ENCODE peak calls at places on chromosomes 13 and 19, in five cellular contexts. J, G, I, B and C are unnamed samples.

GRCh38 chr19:33293255-33294057 is 8.9 kb downstream of the CEBPA start:
- DNase-seq in J (peak; percentile 35), G (no peak), I (peak; percentile 94), B (peak; percentile 68), C (peak; percentile 85)

GRCh38 chr19:48713041-48713863 is 6.3 kb downstream of the MAMSTR start:
- DNase-seq in J (peak; percentile 71), G (no peak), I (peak; percentile 94), B (peak; percentile 53), C (no peak)

GRCh38 chr19:31675187-31675913 is 326.1 kb upstream of the TSHZ3 start:
- DNase-seq in J (no peak), G (no peak), I (no peak), B (no peak), C (peak; percentile 28)

GRCh38 chr19:1068111-1069001 is 1.4 kb downstream of the ARHGAP45 start:
- DNase-seq in J (no peak), G (peak; percentile 61), I (no peak), B (peak; percentile 56), C (no peak)

GRCh38 chr19:42295831-42296525 is 6.0 kb upstream of the PRR19 start:
- DNase-seq in J (peak; percentile 94), G (peak; percentile 89), I (peak; percentile 93), B (peak; percentile 91), C (peak; percentile 52)

GRCh38 chr19:4807188-4807587 is 15.7 kb downstream of the FEM1A start:
- DNase-seq in J (no peak), G (no peak), I (no peak), B (peak; percentile 59), C (no peak)

GRCh38 chr13:77894743-77895142 is 23.9 kb downstream of the EDNRB start:
- DNase-seq in J (no peak), G (no peak), I (no peak), B (no peak), C (peak; percentile 49)

GRCh38 chr19:32404939-32405430 is 585 bp upstream of the DPY19L3 start:
- DNase-seq in J (peak; percentile 42), G (peak; percentile 80), I (no peak), B (peak; percentile 87), C (peak; percentile 35)

GRCh38 chr19:31177230-31177629 is 172.0 kb downstream of the TSHZ3 start:
- DNase-seq in J (no peak), G (no peak), I (no peak), B (no peak), C (no peak)

GRCh38 chr13:33471182-33471581 is 185.6 kb upstream of the STARD13 start:
- DNase-seq in J (no peak), G (no peak), I (no peak), B (no peak), C (no peak)

GRCh38 chr13:67515895-67516294 is 285.8 kb upstream of the PCDH9 start:
- DNase-seq in J (no peak), G (no peak), I (no peak), B (no peak), C (peak; percentile 77)

GRCh38 chr13:35953537-35954206 is 177.5 kb downstream of the DCLK1 start:
- DNase-seq in J (peak; percentile 62), G (peak; percentile 60), I (peak; percentile 7), B (peak; percentile 88), C (peak; percentile 94)

GRCh38 chr13:110506859-110507566 is 54.5 kb downstream of the RAB20 start:
- DNase-seq in J (no peak), G (peak; percentile 71), I (peak; percentile 28), B (peak; percentile 72), C (no peak)

GRCh38 chr13:45055198-45055901 is 65.0 kb upstream of the GTF2F2 start:
- DNase-seq in J (no peak), G (no peak), I (peak; percentile 25), B (no peak), C (peak; percentile 95)

GRCh38 chr19:11196406-11197287 is 698 bp downstream of the KANK2 start:
- DNase-seq in J (peak; percentile 49), G (peak; percentile 67), I (peak; percentile 29), B (peak; percentile 71), C (peak; percentile 30)

GRCh38 chr19:8576273-8576993 is 809 bp downstream of the MYO1F start:
- DNase-seq in J (no peak), G (no peak), I (no peak), B (no peak), C (no peak)

GRCh38 chr19:17965370-17966114 is 1.4 kb upstream of the KCNN1 start:
- DNase-seq in J (no peak), G (no peak), I (no peak), B (no peak), C (no peak)

GRCh38 chr19:21358768-21359451 is at the start of gene ZNF738:
- DNase-seq in J (peak; percentile 96), G (peak; percentile 89), I (peak; percentile 3), B (peak; percentile 94), C (peak; percentile 96)

GRCh38 chr13:63206431-63206830 is 1790.8 kb upstream of the PCDH20 start:
- DNase-seq in J (no peak), G (no peak), I (no peak), B (no peak), C (no peak)

GRCh38 chr13:95343944-95344343 is 42.7 kb upstream of the ABCC4 start:
- DNase-seq in J (no peak), G (no peak), I (no peak), B (no peak), C (no peak)

DNA sequence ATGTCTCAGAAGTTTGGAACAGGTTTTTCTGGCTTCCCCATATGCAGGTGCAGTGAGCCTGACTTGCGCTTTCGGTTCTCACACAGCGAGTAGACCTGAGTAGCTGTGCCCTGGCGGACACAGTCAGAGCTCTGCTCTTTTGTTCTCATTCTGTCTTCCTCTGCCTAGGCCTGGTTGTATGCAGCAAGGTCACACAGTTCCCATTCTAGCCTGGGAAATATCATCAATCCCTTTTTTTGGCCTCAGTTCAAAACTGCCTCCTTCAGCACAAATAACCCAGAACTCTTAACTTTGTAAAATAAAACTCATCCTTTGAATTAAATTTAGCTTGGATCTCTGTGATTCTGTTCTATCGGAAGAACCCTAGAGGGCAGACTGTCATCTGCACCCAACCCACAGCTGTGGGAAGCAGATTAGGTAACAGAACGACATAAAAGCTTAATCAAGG is 10.2 kb downstream of the OXGR1 start:
- DNase-seq in J (no peak), G (no peak), I (no peak), B (no peak), C (peak; percentile 12)
- H3K4me3 ChIP-seq in J (no peak overlapping the region), G (peak overlapping the region; percentile 18), I (no peak overlapping the region), B (no peak overlapping the region), C (no peak overlapping the region)

GRCh38 chr19:38033658-38034150 is 126.7 kb downstream of the SIPA1L3 start:
- DNase-seq in J (no peak), G (no peak), I (no peak), B (no peak), C (no peak)

GRCh38 chr19:38036707-38037106 is 129.7 kb downstream of the SIPA1L3 start:
- DNase-seq in J (peak; percentile 47), G (no peak), I (no peak), B (no peak), C (no peak)

GRCh38 chr19:38034153-38034835 is 127.3 kb downstream of the SIPA1L3 start:
- DNase-seq in J (no peak), G (no peak), I (no peak), B (no peak), C (peak; percentile 57)

GRCh38 chr19:38037151-38037611 is 130.2 kb downstream of the SIPA1L3 start:
- DNase-seq in J (peak; percentile 66), G (no peak), I (no peak), B (no peak), C (no peak)

GRCh38 chr19:38035515-38036495 is 128.8 kb downstream of the SIPA1L3 start:
- DNase-seq in J (peak; percentile 38), G (peak; percentile 28), I (no peak), B (peak; percentile 72), C (peak; percentile 54)
- TF ChIP-seq CTCF in J (no peak), G (no peak), I (no peak), B (no peak), C (no peak)

DNA sequence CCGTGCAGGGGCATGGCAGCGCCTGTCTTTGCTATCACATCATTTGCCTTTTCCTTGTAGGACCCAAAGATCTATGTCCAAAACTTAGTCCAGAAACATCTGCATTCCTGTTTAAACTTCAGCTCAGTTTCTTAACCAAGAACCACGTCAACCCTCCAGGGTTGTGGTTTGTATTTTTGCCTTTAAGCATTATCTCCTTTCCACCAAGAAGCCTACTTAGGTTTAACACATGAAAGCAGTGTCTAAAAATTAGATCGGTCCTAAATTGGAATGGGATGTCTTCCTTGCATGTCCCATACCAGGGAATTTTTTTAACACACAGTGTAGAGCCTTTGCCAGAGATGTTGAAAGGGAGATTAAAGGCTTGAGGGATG is 38.8 kb downstream of the DHRS12 start:
- DNase-seq in J (no peak), G (no peak), I (no peak), B (no peak), C (no peak)
- H3K4me3 ChIP-seq in J (no peak overlapping the region), G (no peak overlapping the region), I (no peak overlapping the region), B (no peak overlapping the region), C (no peak overlapping the region)

GRCh38 chr19:40893112-40893511 is 11.1 kb upstream of the CYP2A7 start:
- DNase-seq in J (no peak), G (no peak), I (no peak), B (no peak), C (no peak)

DNA sequence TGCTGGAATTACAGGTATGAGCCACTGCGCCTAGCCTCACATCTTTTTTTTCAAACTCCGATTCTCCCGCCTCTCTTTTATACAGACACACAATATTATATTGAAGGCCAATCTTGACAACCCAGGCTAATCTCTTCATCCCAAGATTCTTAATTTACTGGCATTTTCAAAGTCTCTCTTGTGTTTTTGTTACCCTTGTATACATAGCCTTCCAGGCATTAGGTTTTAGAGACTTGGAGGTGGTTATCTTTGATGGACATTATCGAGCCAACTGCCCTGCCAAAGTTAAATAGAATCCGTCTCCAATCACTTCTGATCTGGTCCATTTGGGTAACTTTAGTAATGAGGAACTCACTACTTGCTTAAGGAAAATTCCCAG is 14.4 kb upstream of the CYP2A7 start:
- DNase-seq in J (no peak), G (no peak), I (no peak), B (no peak), C (no peak)
- TF ChIP-seq CTCF in J (no peak), G (no peak), I (no peak), B (no peak), C (no peak)

GRCh38 chr19:2636897-2637683 is 65.4 kb downstream of the GNG7 start:
- DNase-seq in J (peak; percentile 68), G (peak; percentile 71), I (peak; percentile 67), B (peak; percentile 82), C (peak; percentile 40)
- H3K4me3 ChIP-seq in J (peak overlapping the region; percentile 27), G (no peak overlapping the region), I (no peak overlapping the region), B (no peak overlapping the region), C (no peak overlapping the region)